ENCODE peak calls at places on chromosomes 4 and X, in five cellular contexts. Z, U, H, E and Y are unnamed samples. For H3K4me1, the result is how much of the 10 kb centered on the place peaks cover.

GRCh38 chrX:75483935-75484334 is 38.9 kb downstream of the ZDHHC15 start:
- DNase-seq in Z (no peak), U (no peak), H (no peak), E (no peak), Y (no peak)

GRCh38 chr4:93730760-93731159 is 97.8 kb upstream of the ATOH1 start:
- DNase-seq in Z (no peak), U (no peak), H (no peak), E (no peak), Y (no peak)

GRCh38 chr4:123399638-123400358 is 3.2 kb downstream of the SPRY1 start:
- DNase-seq in Z (peak), U (no peak), H (no peak), E (no peak), Y (no peak)

GRCh38 chrX:22278375-22278774 is 5.7 kb downstream of the CBLL2 start:
- DNase-seq in Z (no peak), U (no peak), H (no peak), E (no peak), Y (no peak)

GRCh38 chrX:107684956-107685385 is 56.7 kb downstream of the PRPS1 start:
- DNase-seq in Z (no peak), U (no peak), H (peak), E (peak), Y (no peak)

GRCh38 chr4:100362363-100362762 is 155.5 kb downstream of the EMCN start:
- DNase-seq in Z (peak), U (no peak), H (no peak), E (no peak), Y (no peak)

GRCh38 chr4:53963786-53964185 is 100.6 kb downstream of the CHIC2 start:
- DNase-seq in Z (peak), U (no peak), H (no peak), E (no peak), Y (no peak)

GRCh38 chr4:113474017-113474416 is 287.5 kb downstream of the CAMK2D start:
- DNase-seq in Z (peak), U (no peak), H (no peak), E (no peak), Y (peak)

GRCh38 chr4:79743014-79743413 is 330.0 kb downstream of the ANTXR2 start:
- DNase-seq in Z (no peak), U (no peak), H (no peak), E (no peak), Y (no peak)

GRCh38 chr4:8267077-8267476 is 2.5 kb upstream of the HTRA3 start:
- DNase-seq in Z (peak), U (no peak), H (peak), E (peak), Y (peak)

GRCh38 chrX:94058728-94059382 is 384.8 kb downstream of the FAM133A start:
- DNase-seq in Z (peak), U (no peak), H (no peak), E (no peak), Y (no peak)

GRCh38 chr4:163681208-163681821 is 186.8 kb downstream of the TMA16 start:
- DNase-seq in Z (peak), U (no peak), H (no peak), E (no peak), Y (peak)

GRCh38 chr4:145736241-145736831 is 56.4 kb downstream of the C4orf51 start:
- DNase-seq in Z (peak), U (peak), H (no peak), E (peak), Y (peak)

GRCh38 chrX:116284383-116284782 is 113.8 kb downstream of the AGTR2 start:
- DNase-seq in Z (no peak), U (no peak), H (no peak), E (no peak), Y (no peak)

GRCh38 chr4:73315091-73315490 is 56.5 kb upstream of the ANKRD17 start:
- DNase-seq in Z (peak), U (no peak), H (no peak), E (no peak), Y (no peak)

GRCh38 chr4:189143255-189143654 is 797.4 kb upstream of the FRG1 start:
- DNase-seq in Z (peak), U (no peak), H (no peak), E (no peak), Y (no peak)

GRCh38 chr4:147370473-147370872 is 110.4 kb upstream of the EDNRA start:
- DNase-seq in Z (peak), U (no peak), H (no peak), E (no peak), Y (peak)

GRCh38 chr4:153115322-153116100 is 88.7 kb upstream of the TRIM2 start:
- DNase-seq in Z (peak), U (no peak), H (no peak), E (peak), Y (peak)

GRCh38 chr4:159012381-159012780 is 90.5 kb upstream of the RAPGEF2 start:
- DNase-seq in Z (peak), U (no peak), H (no peak), E (no peak), Y (no peak)

GRCh38 chr4:121783210-121783609 is 17.9 kb upstream of the EXOSC9 start:
- DNase-seq in Z (no peak), U (no peak), H (no peak), E (no peak), Y (no peak)

GRCh38 chr4:85370400-85371032 is 104.4 kb upstream of the ARHGAP24 start:
- DNase-seq in Z (peak), U (no peak), H (no peak), E (no peak), Y (peak)

GRCh38 chr4:16952462-16952871 is 54.0 kb upstream of the LDB2 start:
- DNase-seq in Z (peak), U (no peak), H (no peak), E (no peak), Y (no peak)

GRCh38 chr4:39655866-39656265 is 17.2 kb upstream of the SMIM14 start:
- DNase-seq in Z (peak), U (no peak), H (no peak), E (peak), Y (no peak)
- H3K27ac ChIP-seq in Z (no peak), U (no peak), H (no peak), E (no peak), Y (no peak)

DNA sequence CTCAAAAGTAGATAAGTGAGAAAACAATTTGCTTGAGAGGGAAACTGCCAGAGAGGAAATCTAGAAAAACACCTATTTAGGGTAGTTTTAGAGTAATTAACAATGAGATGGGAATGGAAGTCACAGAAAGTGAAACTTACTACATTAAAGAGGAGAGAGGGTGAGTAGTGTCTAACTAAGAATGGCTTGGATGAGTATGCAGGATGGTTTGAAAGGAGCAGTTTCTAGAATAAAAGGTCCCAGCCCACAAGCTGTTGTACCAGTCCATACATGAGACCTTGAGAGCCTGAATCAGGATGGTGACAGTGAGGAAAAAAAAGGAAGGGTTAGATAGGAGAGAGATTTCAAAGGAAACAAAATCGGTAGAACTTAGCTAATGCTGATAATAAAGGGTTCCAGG is 1.3 kb downstream of the GAR1 start:
- DNase-seq in Z (peak), U (no peak), H (no peak), E (no peak), Y (no peak)
- H3K4me3 ChIP-seq in Z (peak), U (peak), H (no peak), E (no peak), Y (peak)

GRCh38 chr4:77007358-77008230 is 58.0 kb downstream of the SEPTIN11 start:
- DNase-seq in Z (peak), U (no peak), H (no peak), E (peak), Y (peak)

GRCh38 chr4:77003400-77003799 is 53.8 kb downstream of the SEPTIN11 start:
- DNase-seq in Z (no peak), U (no peak), H (no peak), E (no peak), Y (no peak)

GRCh38 chr4:77010841-77011354 is 61.3 kb downstream of the SEPTIN11 start:
- DNase-seq in Z (peak), U (no peak), H (no peak), E (no peak), Y (peak)

GRCh38 chr4:77009511-77010120 is 60.1 kb downstream of the SEPTIN11 start:
- DNase-seq in Z (no peak), U (no peak), H (no peak), E (no peak), Y (no peak)

DNA sequence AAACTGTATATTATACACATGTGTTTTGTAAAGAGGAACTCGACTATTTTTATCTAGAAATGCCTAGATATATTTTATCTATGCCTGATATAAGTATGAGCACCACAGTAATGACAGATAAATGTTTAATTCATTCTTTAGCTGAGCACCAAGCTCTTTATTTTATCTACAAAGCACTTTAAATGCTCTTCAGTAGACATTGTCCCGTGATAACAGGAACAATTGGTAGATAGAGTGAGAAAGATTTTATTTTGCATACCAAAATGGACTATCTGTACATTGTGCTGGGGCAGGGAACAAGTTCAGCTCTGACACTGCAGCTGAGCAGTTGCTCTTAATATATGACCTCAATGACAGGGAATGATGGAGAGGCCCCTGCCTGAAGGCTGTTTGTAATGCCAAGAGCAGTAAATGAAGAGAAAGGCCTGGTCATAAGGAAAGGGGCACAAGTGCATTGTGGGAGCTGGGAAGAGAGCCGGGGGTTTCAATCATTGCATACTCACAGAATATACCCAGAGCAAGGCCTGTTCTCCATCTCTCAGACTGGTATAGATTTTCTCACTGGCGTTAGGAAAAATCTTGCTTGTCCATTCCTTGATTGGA is 57.3 kb downstream of the SEPTIN11 start:
- DNase-seq in Z (peak), U (no peak), H (no peak), E (no peak), Y (no peak)
- H3K4me1 ChIP-seq in Z (half or more), U (half or more), H (under half), E (under half), Y (half or more)

DNA sequence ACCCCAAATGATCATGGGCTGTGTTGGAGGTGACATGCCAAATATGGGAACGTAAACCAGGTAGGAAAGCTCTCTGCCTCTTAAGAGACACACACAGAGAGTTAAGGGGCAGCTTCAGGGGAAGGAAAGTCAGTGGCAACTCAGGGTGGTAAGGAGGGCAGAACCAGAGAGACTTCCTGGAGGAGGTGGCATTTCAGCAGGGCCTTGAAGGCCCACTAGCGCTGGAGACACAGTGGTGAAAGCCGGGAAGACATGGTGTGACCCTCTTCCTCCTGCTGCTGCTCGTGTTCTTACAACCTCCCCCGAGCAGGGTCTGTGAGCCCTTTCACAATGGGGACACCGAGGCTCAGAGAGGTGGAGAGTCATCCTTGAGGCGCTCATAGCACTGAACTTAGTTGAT is 68.2 kb downstream of the SORCS2 start:
- DNase-seq in Z (no peak), U (no peak), H (no peak), E (no peak), Y (no peak)
- H3K27ac ChIP-seq in Z (no peak), U (no peak), H (no peak), E (no peak), Y (no peak)

GRCh38 chrX:41095174-41095573 is 9.9 kb downstream of the USP9X start:
- DNase-seq in Z (no peak), U (no peak), H (no peak), E (no peak), Y (no peak)

GRCh38 chrX:41087219-41087618 is 2.0 kb downstream of the USP9X start:
- DNase-seq in Z (no peak), U (no peak), H (no peak), E (no peak), Y (no peak)

GRCh38 chrX:41086627-41086932 is 1.3 kb downstream of the USP9X start:
- DNase-seq in Z (no peak), U (no peak), H (peak), E (no peak), Y (no peak)

GRCh38 chrX:41092776-41093175 is 7.5 kb downstream of the USP9X start:
- DNase-seq in Z (no peak), U (no peak), H (no peak), E (no peak), Y (no peak)

GRCh38 chrX:41090568-41091238 is 5.5 kb downstream of the USP9X start:
- DNase-seq in Z (peak), U (no peak), H (no peak), E (no peak), Y (no peak)
- H3K4me3 ChIP-seq in Z (peak), U (peak), H (no peak), E (peak), Y (no peak)

GRCh38 chrX:134444681-134445080 is 15.3 kb upstream of the HPRT1 start:
- DNase-seq in Z (no peak), U (no peak), H (no peak), E (no peak), Y (no peak)

GRCh38 chrX:134443461-134443860 is 16.5 kb upstream of the HPRT1 start:
- DNase-seq in Z (no peak), U (no peak), H (no peak), E (no peak), Y (no peak)

DNA sequence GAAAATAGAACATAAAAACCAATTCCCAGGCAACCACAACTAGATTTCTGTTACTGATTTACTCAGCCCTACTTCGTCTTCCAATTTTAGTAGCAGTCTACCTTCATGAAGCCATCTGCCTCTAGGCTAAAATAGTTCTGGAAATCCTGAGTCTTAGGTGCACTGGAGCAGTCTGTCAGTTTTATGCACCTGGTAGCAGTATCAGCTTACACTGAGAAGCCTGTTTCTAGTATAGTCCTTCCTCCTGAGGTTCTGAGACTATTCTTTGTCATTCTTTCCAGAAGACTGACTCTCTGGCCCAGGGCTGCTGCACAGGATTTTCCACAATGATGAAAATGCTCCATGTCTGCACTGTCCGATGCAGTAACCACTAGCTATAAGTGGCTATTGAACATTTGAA is 16.9 kb upstream of the HPRT1 start:
- DNase-seq in Z (no peak), U (no peak), H (no peak), E (no peak), Y (no peak)
- H3K4me1 ChIP-seq in Z (under half), U (under half), H (under half), E (under half), Y (under half)

GRCh38 chr4:185734930-185735329 is 77.1 kb downstream of the SORBS2 start:
- DNase-seq in Z (no peak), U (no peak), H (no peak), E (no peak), Y (no peak)

GRCh38 chr4:185738851-185739250 is 73.1 kb downstream of the SORBS2 start:
- DNase-seq in Z (no peak), U (no peak), H (no peak), E (no peak), Y (no peak)

GRCh38 chr4:185735887-185736286 is 76.1 kb downstream of the SORBS2 start:
- DNase-seq in Z (no peak), U (no peak), H (no peak), E (no peak), Y (no peak)

GRCh38 chr4:185738038-185738552 is 73.9 kb downstream of the SORBS2 start:
- DNase-seq in Z (peak), U (no peak), H (no peak), E (no peak), Y (peak)

DNA sequence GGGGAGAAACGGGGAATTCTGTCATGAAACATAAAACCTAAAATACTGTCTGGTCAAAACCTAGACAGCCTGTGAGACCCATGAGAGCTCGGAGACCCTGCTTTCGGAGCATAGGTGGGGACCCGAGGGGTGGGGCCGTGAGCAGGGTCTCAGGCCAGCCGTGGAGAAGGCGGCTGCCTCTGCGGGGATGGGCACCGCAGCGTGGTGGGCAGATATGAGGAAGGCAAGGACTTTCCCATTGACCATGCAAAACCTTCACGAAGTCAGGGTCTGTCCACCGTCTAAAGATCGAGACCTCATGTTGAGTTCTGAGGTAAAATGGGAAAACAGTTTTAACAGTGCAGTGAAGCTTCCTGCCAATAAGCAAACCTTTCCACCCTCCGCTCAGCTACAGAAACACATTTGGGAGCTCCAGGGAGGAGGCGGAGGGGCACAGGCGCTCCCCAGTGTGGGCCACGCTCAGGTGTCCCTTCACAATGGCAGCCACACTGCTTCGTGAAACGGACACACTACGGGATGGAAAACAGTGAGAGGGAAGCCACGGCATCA is 74.4 kb downstream of the SORBS2 start:
- DNase-seq in Z (no peak), U (no peak), H (no peak), E (no peak), Y (no peak)
- H3K27ac ChIP-seq in Z (no peak), U (peak), H (peak), E (peak), Y (no peak)